ENCODE peak calls at places on chromosomes 6 and 20, in nine cellular contexts. One of them, this sample, is unnamed.

GRCh38 chr6:47992805-47993204 is 118.2 kb downstream of the PTCHD4 start:
- DNase-seq in colonic mucosa: no peak
- DNase-seq in GM23338: no peak
- DNase-seq in spleen: no peak
- DNase-seq in Panc1: no peak
- DNase-seq in fibroblast of the aortic adventitia: no peak
- DNase-seq in mammary epithelial cell: no peak
- DNase-seq in Karpas-422: no peak
- DNase-seq in skeletal muscle cell: no peak
- DNase-seq in this sample: no peak

GRCh38 chr6:49913656-49914055 is 47.3 kb upstream of the CRISP1 start:
- DNase-seq in fibroblast of the aortic adventitia: no peak
- DNase-seq in skeletal muscle cell: no peak
- DNase-seq in GM23338: peak
- DNase-seq in spleen: no peak
- DNase-seq in mammary epithelial cell: no peak
- DNase-seq in Panc1: no peak
- DNase-seq in colonic mucosa: no peak
- DNase-seq in Karpas-422: no peak
- DNase-seq in this sample: no peak

GRCh38 chr6:37630281-37630799 is 67.3 kb downstream of the MDGA1 start:
- DNase-seq in GM23338: no peak
- DNase-seq in skeletal muscle cell: peak
- DNase-seq in Panc1: peak
- DNase-seq in mammary epithelial cell: peak
- DNase-seq in spleen: no peak
- DNase-seq in fibroblast of the aortic adventitia: peak
- DNase-seq in colonic mucosa: no peak
- DNase-seq in Karpas-422: no peak
- DNase-seq in this sample: no peak

GRCh38 chr6:7424967-7425807 is 35.6 kb downstream of the RIOK1 start:
- DNase-seq in spleen: no peak
- DNase-seq in GM23338: peak
- DNase-seq in colonic mucosa: no peak
- DNase-seq in Karpas-422: no peak
- DNase-seq in mammary epithelial cell: peak
- DNase-seq in Panc1: peak
- DNase-seq in skeletal muscle cell: no peak
- DNase-seq in fibroblast of the aortic adventitia: peak
- DNase-seq in this sample: no peak

GRCh38 chr6:50791900-50792508 is 26.7 kb upstream of the TFAP2B start:
- DNase-seq in fibroblast of the aortic adventitia: peak
- DNase-seq in spleen: no peak
- DNase-seq in Karpas-422: peak
- DNase-seq in mammary epithelial cell: peak
- DNase-seq in skeletal muscle cell: peak
- DNase-seq in GM23338: peak
- DNase-seq in colonic mucosa: no peak
- DNase-seq in Panc1: peak
- DNase-seq in this sample: peak

GRCh38 chr6:2505624-2506023 is 245.1 kb downstream of the MYLK4 start:
- DNase-seq in fibroblast of the aortic adventitia: no peak
- DNase-seq in Panc1: no peak
- DNase-seq in GM23338: peak
- DNase-seq in Karpas-422: peak
- DNase-seq in spleen: no peak
- DNase-seq in colonic mucosa: peak
- DNase-seq in skeletal muscle cell: no peak
- DNase-seq in mammary epithelial cell: no peak
- DNase-seq in this sample: no peak

GRCh38 chr6:45637611-45638257 is 260.0 kb upstream of the SUPT3H start:
- DNase-seq in colonic mucosa: no peak
- DNase-seq in skeletal muscle cell: peak
- DNase-seq in fibroblast of the aortic adventitia: no peak
- DNase-seq in mammary epithelial cell: no peak
- DNase-seq in Panc1: no peak
- DNase-seq in GM23338: no peak
- DNase-seq in spleen: no peak
- DNase-seq in Karpas-422: no peak
- DNase-seq in this sample: no peak

GRCh38 chr6:158707826-158708225 is 58.0 kb downstream of the SYTL3 start:
- DNase-seq in Panc1: no peak
- DNase-seq in colonic mucosa: peak
- DNase-seq in GM23338: no peak
- DNase-seq in mammary epithelial cell: peak
- DNase-seq in skeletal muscle cell: no peak
- DNase-seq in spleen: peak
- DNase-seq in fibroblast of the aortic adventitia: no peak
- DNase-seq in Karpas-422: no peak
- DNase-seq in this sample: no peak

GRCh38 chr6:149231786-149232185 is 85.7 kb upstream of the TAB2 start:
- DNase-seq in mammary epithelial cell: no peak
- DNase-seq in Panc1: no peak
- DNase-seq in skeletal muscle cell: no peak
- DNase-seq in fibroblast of the aortic adventitia: no peak
- DNase-seq in Karpas-422: no peak
- DNase-seq in spleen: no peak
- DNase-seq in colonic mucosa: no peak
- DNase-seq in GM23338: no peak
- DNase-seq in this sample: no peak

GRCh38 chr20:61986762-61987321 is 78.8 kb downstream of the TAF4 start:
- DNase-seq in Karpas-422: no peak
- DNase-seq in colonic mucosa: no peak
- DNase-seq in skeletal muscle cell: no peak
- DNase-seq in fibroblast of the aortic adventitia: no peak
- DNase-seq in Panc1: no peak
- DNase-seq in mammary epithelial cell: no peak
- DNase-seq in spleen: no peak
- DNase-seq in GM23338: no peak
- DNase-seq in this sample: no peak

GRCh38 chr20:37340998-37341397 is 4.9 kb upstream of the SRC start:
- DNase-seq in colonic mucosa: no peak
- DNase-seq in spleen: no peak
- DNase-seq in skeletal muscle cell: no peak
- DNase-seq in fibroblast of the aortic adventitia: no peak
- DNase-seq in Panc1: no peak
- DNase-seq in GM23338: no peak
- DNase-seq in Karpas-422: no peak
- DNase-seq in mammary epithelial cell: no peak
- DNase-seq in this sample: no peak

GRCh38 chr6:128600397-128600951 is 80.1 kb upstream of the PTPRK start:
- DNase-seq in fibroblast of the aortic adventitia: peak
- DNase-seq in skeletal muscle cell: peak
- DNase-seq in colonic mucosa: no peak
- DNase-seq in mammary epithelial cell: peak
- DNase-seq in Karpas-422: no peak
- DNase-seq in Panc1: no peak
- DNase-seq in spleen: no peak
- DNase-seq in GM23338: peak
- DNase-seq in this sample: peak

GRCh38 chr20:60057123-60057865 is 99.1 kb downstream of the CDH26 start:
- DNase-seq in colonic mucosa: peak
- DNase-seq in Panc1: peak
- DNase-seq in skeletal muscle cell: peak
- DNase-seq in mammary epithelial cell: peak
- DNase-seq in Karpas-422: peak
- DNase-seq in GM23338: peak
- DNase-seq in fibroblast of the aortic adventitia: peak
- DNase-seq in spleen: peak
- DNase-seq in this sample: peak

GRCh38 chr6:134060491-134061106 is 8.2 kb upstream of the SLC2A12 start:
- DNase-seq in Panc1: no peak
- DNase-seq in colonic mucosa: no peak
- DNase-seq in fibroblast of the aortic adventitia: peak
- DNase-seq in skeletal muscle cell: peak
- DNase-seq in spleen: no peak
- DNase-seq in Karpas-422: no peak
- DNase-seq in GM23338: peak
- DNase-seq in mammary epithelial cell: no peak
- DNase-seq in this sample: no peak

GRCh38 chr20:5127204-5127858 is 523 bp downstream of the CDS2 start:
- DNase-seq in spleen: peak
- DNase-seq in colonic mucosa: peak
- DNase-seq in Panc1: no peak
- DNase-seq in mammary epithelial cell: peak
- DNase-seq in skeletal muscle cell: no peak
- DNase-seq in GM23338: peak
- DNase-seq in fibroblast of the aortic adventitia: peak
- DNase-seq in Karpas-422: peak
- DNase-seq in this sample: peak

GRCh38 chr20:19515074-19515473 is 243.0 kb upstream of the RIN2 start:
- DNase-seq in fibroblast of the aortic adventitia: no peak
- DNase-seq in mammary epithelial cell: no peak
- DNase-seq in Panc1: no peak
- DNase-seq in GM23338: no peak
- DNase-seq in colonic mucosa: no peak
- DNase-seq in Karpas-422: no peak
- DNase-seq in spleen: no peak
- DNase-seq in skeletal muscle cell: no peak
- DNase-seq in this sample: peak

DNA sequence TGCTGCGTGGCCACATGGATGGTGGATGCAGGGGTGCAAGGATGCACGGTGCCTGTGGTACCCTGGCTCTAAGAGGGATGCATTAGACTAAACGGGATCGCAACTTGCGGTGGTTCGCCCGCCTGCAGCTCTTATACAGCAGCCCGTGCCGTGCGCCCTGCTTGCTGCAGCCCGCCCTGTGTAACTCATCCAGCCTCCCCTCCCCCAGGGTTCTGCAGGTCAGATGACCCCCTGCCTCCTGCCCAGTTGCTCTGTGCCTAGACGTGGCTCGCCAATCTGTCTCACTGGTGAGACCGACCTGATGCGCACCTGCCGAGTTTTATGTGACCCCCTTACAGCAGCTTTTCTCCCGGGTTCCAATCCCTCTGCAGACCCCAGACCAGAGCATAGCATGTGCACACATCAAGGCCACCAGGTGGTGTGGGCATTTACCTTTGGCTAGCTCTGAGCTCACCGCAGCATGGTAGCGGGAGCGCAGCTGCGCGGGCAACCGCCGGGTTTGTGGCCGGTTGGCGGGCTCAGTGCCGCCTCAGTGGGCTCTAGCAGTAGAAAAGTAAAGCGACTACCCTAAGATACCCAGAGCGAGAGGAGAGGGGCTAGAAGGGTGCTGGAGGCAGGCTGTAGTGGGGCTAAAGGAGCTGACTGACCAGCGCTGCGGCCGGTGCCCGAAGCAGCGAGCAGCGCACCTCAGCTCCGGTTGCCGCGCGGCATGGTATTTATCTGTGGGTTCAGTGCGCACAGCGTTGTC is 693 bp upstream of the GNAS-AS1 start:
- DNase-seq in spleen: no peak
- DNase-seq in colonic mucosa: no peak
- DNase-seq in fibroblast of the aortic adventitia: no peak
- DNase-seq in mammary epithelial cell: no peak
- DNase-seq in Karpas-422: no peak
- DNase-seq in Panc1: no peak
- DNase-seq in skeletal muscle cell: no peak
- DNase-seq in GM23338: peak
- DNase-seq in this sample: no peak
- H3K4me3 ChIP-seq in spleen: peak
- H3K4me3 ChIP-seq in colonic mucosa: peak
- H3K4me3 ChIP-seq in fibroblast of the aortic adventitia: peak
- H3K4me3 ChIP-seq in mammary epithelial cell: no peak
- H3K4me3 ChIP-seq in Karpas-422: peak
- H3K4me3 ChIP-seq in Panc1: no peak
- H3K4me3 ChIP-seq in skeletal muscle cell: peak
- H3K4me3 ChIP-seq in GM23338: peak
- H3K4me3 ChIP-seq in this sample: peak

GRCh38 chr6:104321301-104321700 is 538.4 kb downstream of the HACE1 start:
- DNase-seq in mammary epithelial cell: no peak
- DNase-seq in fibroblast of the aortic adventitia: no peak
- DNase-seq in colonic mucosa: no peak
- DNase-seq in spleen: no peak
- DNase-seq in GM23338: no peak
- DNase-seq in Karpas-422: no peak
- DNase-seq in Panc1: no peak
- DNase-seq in skeletal muscle cell: no peak
- DNase-seq in this sample: no peak

GRCh38 chr6:104322849-104323248 is 536.9 kb downstream of the HACE1 start:
- DNase-seq in skeletal muscle cell: no peak
- DNase-seq in Panc1: no peak
- DNase-seq in fibroblast of the aortic adventitia: no peak
- DNase-seq in spleen: no peak
- DNase-seq in colonic mucosa: no peak
- DNase-seq in mammary epithelial cell: no peak
- DNase-seq in Karpas-422: no peak
- DNase-seq in GM23338: no peak
- DNase-seq in this sample: no peak

GRCh38 chr6:104325341-104326172 is 534.2 kb downstream of the HACE1 start:
- DNase-seq in spleen: no peak
- DNase-seq in colonic mucosa: no peak
- DNase-seq in skeletal muscle cell: peak
- DNase-seq in mammary epithelial cell: peak
- DNase-seq in Panc1: no peak
- DNase-seq in fibroblast of the aortic adventitia: peak
- DNase-seq in Karpas-422: peak
- DNase-seq in GM23338: peak
- DNase-seq in this sample: no peak

GRCh38 chr6:104324305-104324704 is 535.4 kb downstream of the HACE1 start:
- DNase-seq in skeletal muscle cell: no peak
- DNase-seq in mammary epithelial cell: no peak
- DNase-seq in fibroblast of the aortic adventitia: no peak
- DNase-seq in colonic mucosa: no peak
- DNase-seq in Panc1: no peak
- DNase-seq in spleen: no peak
- DNase-seq in GM23338: no peak
- DNase-seq in Karpas-422: no peak
- DNase-seq in this sample: no peak

GRCh38 chr6:104326173-104327001 is 533.3 kb downstream of the HACE1 start:
- DNase-seq in skeletal muscle cell: peak
- DNase-seq in fibroblast of the aortic adventitia: peak
- DNase-seq in spleen: no peak
- DNase-seq in GM23338: no peak
- DNase-seq in Karpas-422: no peak
- DNase-seq in Panc1: no peak
- DNase-seq in colonic mucosa: no peak
- DNase-seq in mammary epithelial cell: peak
- DNase-seq in this sample: no peak
- H3K4me3 ChIP-seq in skeletal muscle cell: no peak
- H3K4me3 ChIP-seq in fibroblast of the aortic adventitia: no peak
- H3K4me3 ChIP-seq in spleen: no peak
- H3K4me3 ChIP-seq in GM23338: no peak
- H3K4me3 ChIP-seq in Karpas-422: no peak
- H3K4me3 ChIP-seq in Panc1: no peak
- H3K4me3 ChIP-seq in colonic mucosa: no peak
- H3K4me3 ChIP-seq in mammary epithelial cell: no peak
- H3K4me3 ChIP-seq in this sample: no peak

GRCh38 chr6:111552241-111552744 is 53.4 kb downstream of the TRAF3IP2 start:
- DNase-seq in spleen: no peak
- DNase-seq in Panc1: peak
- DNase-seq in GM23338: peak
- DNase-seq in Karpas-422: no peak
- DNase-seq in skeletal muscle cell: peak
- DNase-seq in colonic mucosa: peak
- DNase-seq in fibroblast of the aortic adventitia: peak
- DNase-seq in mammary epithelial cell: peak
- DNase-seq in this sample: no peak
- H3K4me3 ChIP-seq in spleen: no peak
- H3K4me3 ChIP-seq in Panc1: no peak
- H3K4me3 ChIP-seq in GM23338: peak
- H3K4me3 ChIP-seq in Karpas-422: no peak
- H3K4me3 ChIP-seq in skeletal muscle cell: no peak
- H3K4me3 ChIP-seq in colonic mucosa: no peak
- H3K4me3 ChIP-seq in fibroblast of the aortic adventitia: no peak
- H3K4me3 ChIP-seq in mammary epithelial cell: no peak
- H3K4me3 ChIP-seq in this sample: no peak

GRCh38 chr6:170087946-170088348 is 202.9 kb downstream of the DLL1 start:
- DNase-seq in fibroblast of the aortic adventitia: no peak
- DNase-seq in skeletal muscle cell: no peak
- DNase-seq in colonic mucosa: no peak
- DNase-seq in mammary epithelial cell: no peak
- DNase-seq in spleen: peak
- DNase-seq in GM23338: no peak
- DNase-seq in Karpas-422: no peak
- DNase-seq in Panc1: no peak
- DNase-seq in this sample: peak
- H3K4me3 ChIP-seq in fibroblast of the aortic adventitia: no peak
- H3K4me3 ChIP-seq in skeletal muscle cell: no peak
- H3K4me3 ChIP-seq in colonic mucosa: no peak
- H3K4me3 ChIP-seq in mammary epithelial cell: no peak
- H3K4me3 ChIP-seq in spleen: peak
- H3K4me3 ChIP-seq in GM23338: no peak
- H3K4me3 ChIP-seq in Karpas-422: no peak
- H3K4me3 ChIP-seq in Panc1: no peak
- H3K4me3 ChIP-seq in this sample: peak

This sample was measured in Jurkat, Clone E6-1.